ENCODE peak calls at places on chromosomes 11 and 22, in seven cellular contexts. C, K, L, I, R, Y and H are unnamed samples.

GRCh38 chr11:109306322-109306721 is 115.7 kb upstream of the C11orf87 start:
- DNase-seq in C (peak; percentile 16), L (peak; percentile 3), I (no peak), Y (peak; percentile 27), R (peak; percentile 8), K (no peak), H (no peak)

GRCh38 chr22:49849161-49850020 is 4.3 kb upstream of the ZBED4 start:
- DNase-seq in L (no peak), I (no peak), Y (no peak), K (no peak), R (no peak), C (no peak), H (no peak)

GRCh38 chr11:62622476-62622875 is 690 bp upstream of the B3GAT3 start:
- DNase-seq in K (no peak), R (no peak), Y (no peak), C (peak; percentile 83), I (no peak), L (no peak), H (no peak)

GRCh38 chr11:47147250-47147649 is 29.4 kb downstream of the ARFGAP2 start:
- DNase-seq in K (no peak), C (peak; percentile 70), R (no peak), L (no peak), Y (no peak), I (no peak), H (no peak)

GRCh38 chr22:35629406-35630234 is 12.5 kb upstream of the MB start:
- DNase-seq in C (peak; percentile 97), R (peak; percentile 97), I (no peak), L (peak; percentile 98), K (peak; percentile 57), Y (peak; percentile 98), H (peak; percentile 60)

GRCh38 chr22:44703269-44703870 is 1.4 kb downstream of the PRR5 start:
- DNase-seq in Y (no peak), L (no peak), C (no peak), I (no peak), R (no peak), K (no peak), H (no peak)

GRCh38 chr11:105024394-105024793 is 1.4 kb upstream of the CASP5 start:
- DNase-seq in K (no peak), L (no peak), R (peak; percentile 27), I (no peak), Y (no peak), C (peak; percentile 36), H (no peak)

GRCh38 chr22:44023404-44024287 is 456 bp upstream of the PARVB start:
- DNase-seq in K (peak; percentile 42), R (peak; percentile 19), C (peak; percentile 59), L (peak; percentile 12), I (no peak), Y (peak; percentile 61), H (peak; percentile 60)

GRCh38 chr11:61594907-61595257 is 14.0 kb upstream of the SYT7 start:
- DNase-seq in R (peak; percentile 91), K (no peak), C (no peak), I (no peak), Y (no peak), L (no peak), H (no peak)

GRCh38 chr11:19978668-19979518 is 181.4 kb downstream of the DBX1 start:
- DNase-seq in K (no peak), I (no peak), C (peak; percentile 74), Y (peak; percentile 87), L (peak; percentile 90), R (peak; percentile 94), H (no peak)

GRCh38 chr11:44257338-44258189 is 52.4 kb downstream of the ALX4 start:
- DNase-seq in Y (no peak), R (no peak), K (no peak), C (no peak), I (no peak), L (no peak), H (no peak)

GRCh38 chr11:36684840-36685800 is 87.1 kb upstream of the RAG2 start:
- DNase-seq in I (no peak), Y (no peak), L (no peak), R (no peak), C (no peak), K (no peak), H (no peak)

GRCh38 chr11:11748706-11749365 is 92.9 kb upstream of the USP47 start:
- DNase-seq in Y (no peak), K (no peak), C (no peak), I (no peak), L (peak; percentile 41), R (peak; percentile 7), H (no peak)

GRCh38 chr11:6391548-6392134 is 1.4 kb downstream of the SMPD1 start:
- DNase-seq in K (no peak), C (no peak), L (no peak), I (no peak), R (no peak), Y (no peak), H (no peak)

GRCh38 chr22:24330636-24331035 is 60.0 kb downstream of the SPECC1L start:
- DNase-seq in I (no peak), K (no peak), C (no peak), Y (no peak), L (no peak), R (peak; percentile 58), H (no peak)

GRCh38 chr11:16111690-16112089 is 244.7 kb downstream of the SOX6 start:
- DNase-seq in Y (no peak), K (no peak), L (no peak), C (peak; percentile 5), I (no peak), R (peak; percentile 66), H (peak; percentile 2)

GRCh38 chr11:102914238-102915043 is 39.7 kb upstream of the MMP12 start:
- DNase-seq in C (peak; percentile 83), L (peak; percentile 56), I (peak; percentile 14), R (peak; percentile 53), Y (peak; percentile 55), K (peak; percentile 62), H (peak; percentile 19)

GRCh38 chr11:66480116-66480938 is at the start of gene DPP3:
- DNase-seq in R (peak; percentile 98), Y (peak; percentile 98), K (peak; percentile 99), C (peak; percentile 98), I (peak; percentile 96), L (peak; percentile 95), H (peak; percentile 98)

GRCh38 chr11:66476841-66477251 is 3.4 kb upstream of the DPP3 start:
- DNase-seq in L (no peak), C (peak; percentile 24), Y (no peak), K (no peak), R (no peak), I (no peak), H (no peak)

GRCh38 chr11:66479741-66480115 is 506 bp upstream of the DPP3 start:
- DNase-seq in L (no peak), R (no peak), C (no peak), I (no peak), K (no peak), Y (no peak), H (no peak)

GRCh38 chr11:66477256-66478201 is 2.7 kb upstream of the DPP3 start:
- DNase-seq in L (no peak), K (no peak), C (no peak), I (no peak), R (no peak), Y (no peak), H (peak; percentile 49)

DNA sequence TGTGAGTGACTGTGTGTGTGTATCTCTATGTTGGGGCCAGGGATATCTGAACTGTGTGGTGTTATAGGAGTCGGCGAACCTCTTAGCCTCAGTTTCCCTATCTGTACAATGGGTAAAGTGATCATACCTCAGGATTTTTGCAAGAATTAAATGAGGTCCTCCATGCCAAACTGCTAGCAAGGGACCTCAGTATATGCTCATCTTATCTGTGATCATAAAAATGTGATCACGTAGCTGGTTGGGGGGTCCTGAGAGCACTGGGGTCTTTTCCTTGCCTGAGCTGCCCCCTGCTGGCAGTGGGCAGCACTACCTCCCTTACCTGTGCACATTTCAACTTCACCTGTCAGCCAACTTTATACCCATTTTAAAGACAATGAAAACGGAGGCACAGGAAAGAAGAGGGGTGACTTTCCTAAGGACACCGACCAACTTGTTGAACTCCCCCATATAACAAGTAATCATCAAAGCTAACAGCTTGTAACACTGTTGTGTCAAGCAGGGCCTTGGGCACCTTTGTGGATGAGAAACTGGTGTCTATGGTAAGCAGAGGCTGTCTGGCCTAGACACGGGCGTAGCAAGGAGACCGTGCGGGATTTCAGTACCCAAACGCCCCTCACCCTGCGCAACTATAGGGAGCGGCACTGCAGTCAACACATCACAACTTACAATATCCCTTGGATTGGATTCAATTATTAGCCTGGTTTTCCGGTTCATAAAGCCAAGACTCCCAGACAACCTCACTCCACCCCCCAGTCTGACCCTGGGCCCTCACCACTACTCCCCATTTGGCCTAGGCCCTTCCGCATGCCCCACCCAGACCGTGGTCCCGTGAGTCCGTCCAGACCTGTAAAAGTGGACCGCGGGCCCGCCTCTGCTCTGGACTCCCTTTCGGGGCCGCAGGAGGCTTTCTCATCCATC is 1.2 kb upstream of the DPP3 start:
- DNase-seq in L (peak; percentile 20), R (peak; percentile 61), K (no peak), C (peak; percentile 56), Y (peak; percentile 59), I (no peak), H (peak; percentile 75)
- H2AK5ac ChIP-seq in L (peak overlapping the region; percentile 91), R (peak overlapping the region; percentile 92), K (no peak overlapping the region), C (no peak overlapping the region), Y (no peak overlapping the region), I (peak overlapping the region; percentile 95), H (no peak overlapping the region)

GRCh38 chr11:78615724-78616123 is 41.1 kb upstream of the NARS2 start:
- DNase-seq in I (no peak), C (no peak), L (no peak), K (no peak), Y (no peak), R (peak; percentile 69), H (no peak)
- H3K23ac ChIP-seq in I (no peak overlapping the region), C (no peak overlapping the region), L (no peak overlapping the region), K (no peak overlapping the region), Y (no peak overlapping the region), R (no peak overlapping the region), H (no peak overlapping the region)

GRCh38 chr22:38632528-38632927 is 23.7 kb downstream of the FAM227A start:
- DNase-seq in I (no peak), K (no peak), L (no peak), C (no peak), R (no peak), Y (no peak), H (no peak)

GRCh38 chr22:38629108-38629507 is 27.1 kb downstream of the FAM227A start:
- DNase-seq in K (no peak), L (no peak), C (no peak), R (no peak), Y (no peak), I (no peak), H (no peak)

GRCh38 chr22:38628444-38628843 is 27.7 kb downstream of the FAM227A start:
- DNase-seq in Y (no peak), K (no peak), I (no peak), L (no peak), C (no peak), R (peak; percentile 71), H (no peak)

GRCh38 chr22:38631724-38632123 is 24.5 kb downstream of the FAM227A start:
- DNase-seq in K (no peak), L (no peak), Y (no peak), C (no peak), I (no peak), R (no peak), H (no peak)
- H2AK5ac ChIP-seq in K (no peak overlapping the region), L (no peak overlapping the region), Y (no peak overlapping the region), C (no peak overlapping the region), I (no peak overlapping the region), R (no peak overlapping the region), H (no peak overlapping the region)

DNA sequence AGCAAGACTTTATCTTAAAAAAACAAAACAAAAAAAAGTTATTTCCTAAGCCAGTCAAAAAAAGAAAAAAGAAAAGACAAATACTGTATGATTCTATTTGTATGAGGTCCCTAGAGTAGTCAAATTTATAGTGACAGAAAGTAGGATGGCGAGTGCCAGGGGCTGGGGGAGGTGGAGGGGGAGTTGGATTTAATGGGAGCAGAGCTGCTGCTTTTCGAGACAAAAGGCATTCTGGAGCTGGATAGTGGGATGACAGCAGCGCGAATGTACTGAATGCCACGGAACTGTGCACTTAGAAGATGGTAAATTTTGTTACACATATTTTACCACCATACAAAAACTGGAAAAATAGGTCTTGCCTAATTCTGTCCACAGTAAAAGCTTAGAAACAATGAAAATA is 17.8 kb upstream of the SYT8 start:
- DNase-seq in L (no peak), Y (no peak), C (no peak), I (no peak), K (no peak), R (no peak), H (no peak)
- H3K23ac ChIP-seq in L (no peak overlapping the region), Y (no peak overlapping the region), C (no peak overlapping the region), I (no peak overlapping the region), K (no peak overlapping the region), R (no peak overlapping the region), H (no peak overlapping the region)